ENCODE peak calls at places on chromosomes 7 and 10, in nine cellular contexts. N is CD4-positive, CD25-positive, alpha-beta regulatory T cell; R is naive B cell; Z is AG20443; Y is NCI-H1694 treated with DMSO at 0.1 percent for 48 hours; S is fibroblast of lung; M is T-helper 17 cell; P is GM23248; O is LHCN-M2. G is an unnamed sample.

GRCh38 chr10:118562877-118563276 is 32.6 kb downstream of the PRLHR start:
- DNase-seq in N (no peak), O (no peak), Z (no peak), M (no peak), P (no peak), Y (no peak), R (no peak), S (no peak), G (no peak)

GRCh38 chr7:130831817-130832481 is 97.9 kb upstream of the KLF14 start:
- DNase-seq in O (peak), N (peak), Z (peak), Y (peak), M (no peak), P (peak), R (peak), S (peak), G (peak)

GRCh38 chr10:7891634-7892033 is 73.3 kb downstream of the TAF3 start:
- DNase-seq in P (no peak), Y (no peak), O (peak), Z (no peak), S (peak), R (no peak), N (no peak), M (no peak), G (peak)

GRCh38 chr10:14414901-14415300 is 84.2 kb upstream of the FRMD4A start:
- DNase-seq in Z (peak), R (no peak), O (peak), M (no peak), P (peak), S (peak), N (no peak), Y (no peak), G (peak)

GRCh38 chr10:70337201-70337651 is 45.2 kb downstream of the LRRC20 start:
- DNase-seq in O (no peak), P (peak), Z (no peak), S (peak), Y (peak), N (no peak), M (no peak), R (no peak), G (peak)

GRCh38 chr7:105346593-105347322 is 42.0 kb downstream of the SRPK2 start:
- DNase-seq in Z (no peak), P (no peak), S (no peak), Y (no peak), M (no peak), N (no peak), O (peak), R (no peak), G (no peak)

GRCh38 chr10:113087082-113088029 is 137.3 kb downstream of the TCF7L2 start:
- DNase-seq in Z (peak), P (peak), M (no peak), Y (no peak), R (no peak), N (no peak), O (peak), S (peak), G (peak)

GRCh38 chr10:86364551-86365345 is 1.8 kb downstream of the GRID1 start:
- DNase-seq in Y (no peak), R (no peak), N (no peak), O (no peak), M (no peak), Z (no peak), S (no peak), P (no peak), G (no peak)

GRCh38 chr10:11335881-11336430 is 275.5 kb downstream of the USP6NL start:
- DNase-seq in R (no peak), P (no peak), Z (no peak), N (no peak), M (no peak), Y (no peak), S (no peak), O (no peak), G (no peak)

GRCh38 chr10:3500408-3500856 is 284.6 kb downstream of the KLF6 start:
- DNase-seq in N (no peak), Z (peak), M (no peak), R (no peak), S (peak), P (peak), Y (no peak), O (peak), G (peak)

GRCh38 chr10:14810969-14811953 is 26.6 kb downstream of the CDNF start:
- DNase-seq in Z (no peak), S (no peak), P (no peak), O (no peak), N (no peak), R (no peak), M (no peak), Y (no peak), G (no peak)

GRCh38 chr7:40542982-40543741 is 408.4 kb downstream of the SUGCT start:
- DNase-seq in M (no peak), O (no peak), S (no peak), P (peak), R (no peak), N (no peak), Z (peak), Y (no peak), G (peak)

GRCh38 chr7:3979956-3980643 is 679.0 kb downstream of the SDK1 start:
- DNase-seq in R (no peak), P (no peak), N (no peak), M (no peak), O (no peak), S (no peak), Z (no peak), Y (no peak), G (no peak)

GRCh38 chr7:53437336-53437735 is 401.9 kb downstream of the POM121L12 start:
- DNase-seq in O (peak), S (no peak), M (no peak), R (no peak), Z (no peak), N (no peak), Y (no peak), P (no peak), G (no peak)

GRCh38 chr10:74067373-74068370 is 69.8 kb downstream of the VCL start:
- DNase-seq in Y (no peak), P (peak), O (no peak), Z (no peak), N (no peak), M (no peak), R (no peak), S (peak), G (no peak)

GRCh38 chr10:2978111-2978510 is 89.2 kb upstream of the PFKP start:
- DNase-seq in O (peak), Z (peak), R (peak), P (peak), M (no peak), N (peak), S (peak), Y (peak), G (peak)

GRCh38 chr7:27606270-27607209 is 56.1 kb downstream of the HIBADH start:
- DNase-seq in P (peak), Z (no peak), O (peak), Y (no peak), N (no peak), R (no peak), M (no peak), S (peak), G (peak)

GRCh38 chr10:33067917-33068316 is 109.9 kb upstream of the ITGB1 start:
- DNase-seq in P (peak), Y (no peak), S (no peak), R (no peak), M (no peak), O (no peak), Z (no peak), N (no peak), G (no peak)

GRCh38 chr7:3028071-3028766 is 15.4 kb downstream of the CARD11 start:
- DNase-seq in R (no peak), M (no peak), O (peak), S (peak), Z (no peak), Y (peak), N (peak), P (peak), G (peak)

GRCh38 chr7:112566392-112567324 is 85.9 kb downstream of the LSMEM1 start:
- DNase-seq in Y (peak), P (no peak), Z (no peak), N (no peak), O (no peak), S (no peak), M (no peak), R (no peak), G (no peak)

GRCh38 chr7:47778153-47778661 is 170.1 kb downstream of the PKD1L1 start:
- DNase-seq in Y (no peak), P (no peak), R (no peak), Z (no peak), S (no peak), M (no peak), O (no peak), N (no peak), G (no peak)

GRCh38 chr10:133158756-133159610 is 1.0 kb upstream of the KNDC1 start:
- DNase-seq in P (peak), S (no peak), Z (no peak), N (no peak), Y (no peak), M (no peak), O (no peak), R (no peak), G (no peak)

GRCh38 chr10:5566606-5567005 is 41.8 kb downstream of the CALML3 start:
- DNase-seq in M (no peak), Y (no peak), S (no peak), P (peak), N (no peak), Z (no peak), O (peak), R (no peak), G (peak)

GRCh38 chr7:92841192-92841591 is 4.8 kb upstream of the CDK6 start:
- DNase-seq in R (no peak), S (no peak), P (no peak), Z (no peak), Y (no peak), O (peak), M (no peak), N (no peak), G (peak)

GRCh38 chr10:72133517-72133916 is 45.2 kb upstream of the SPOCK2 start:
- DNase-seq in Y (no peak), N (no peak), O (peak), S (peak), M (no peak), P (peak), R (no peak), Z (peak), G (peak)

GRCh38 chr7:105261689-105262088 is 127.0 kb downstream of the SRPK2 start:
- DNase-seq in O (peak), S (peak), M (no peak), Y (no peak), R (no peak), Z (no peak), P (no peak), N (no peak), G (peak)

G was measured in IMR-90.